ENCODE peak calls at places on chromosomes 5 and 9, in eight cellular contexts. S is GM06990, F is heart left ventricle, V is SK-N-SH, E is transverse colon, C is H1, P is spleen, D is PC-3. L is an unnamed sample.

GRCh38 chr5:53422539-53422938 is 57.9 kb upstream of the FST start:
- DNase-seq in S (no peak), F (no peak), V (no peak), E (no peak), C (no peak), P (no peak), D (peak; percentile 53), L (peak; percentile 83)

GRCh38 chr9:18493361-18494015 is 19.5 kb downstream of the ADAMTSL1 start:
- DNase-seq in S (no peak), F (no peak), V (peak; percentile 26), E (no peak), C (no peak), P (no peak), D (peak; percentile 86), L (peak; percentile 11)

GRCh38 chr9:131633491-131634031 is 88.2 kb downstream of the PRRT1B start:
- DNase-seq in S (no peak), F (no peak), V (no peak), E (no peak), C (no peak), P (no peak), D (no peak), L (no peak)

GRCh38 chr5:131279209-131279608 is 15.4 kb downstream of the CDC42SE2 start:
- DNase-seq in S (peak; percentile 62), F (no peak), V (no peak), E (no peak), C (no peak), P (no peak), D (no peak), L (no peak)

GRCh38 chr5:101278011-101278687 is 375.1 kb upstream of the ST8SIA4 start:
- DNase-seq in S (no peak), F (no peak), V (no peak), E (no peak), C (no peak), P (no peak), D (peak; percentile 71), L (no peak)

GRCh38 chr9:127536499-127536898 is 75.6 kb upstream of the STXBP1 start:
- DNase-seq in S (no peak), F (no peak), V (no peak), E (no peak), C (no peak), P (no peak), D (no peak), L (no peak)

GRCh38 chr5:86757824-86758223 is 140.1 kb downstream of the COX7C start:
- DNase-seq in S (no peak), F (no peak), V (no peak), E (no peak), C (no peak), P (no peak), D (peak; percentile 75), L (no peak)

GRCh38 chr5:10418654-10419345 is 22.9 kb upstream of the ROPN1L start:
- DNase-seq in S (no peak), F (no peak), V (no peak), E (no peak), C (no peak), P (no peak), D (no peak), L (no peak)

GRCh38 chr9:116155700-116156045 is 2.1 kb downstream of the PAPPA start:
- DNase-seq in S (no peak), F (no peak), V (peak; percentile 38), E (no peak), C (no peak), P (no peak), D (no peak), L (no peak)

GRCh38 chr5:14413331-14413750 is 168.3 kb upstream of the OTULINL start:
- DNase-seq in S (no peak), F (no peak), V (no peak), E (no peak), C (no peak), P (no peak), D (no peak), L (peak; percentile 56)

GRCh38 chr5:30937070-30937469 is 256.4 kb upstream of the CDH6 start:
- DNase-seq in S (no peak), F (no peak), V (no peak), E (no peak), C (no peak), P (no peak), D (no peak), L (no peak)

GRCh38 chr9:98702835-98703385 is 5.8 kb downstream of the GABBR2 start:
- DNase-seq in S (no peak), F (no peak), V (no peak), E (no peak), C (no peak), P (no peak), D (no peak), L (no peak)
- H3K27me3 ChIP-seq in S (no peaks in the 10 kb centered on the region), F (peaks cover 82% of the 10 kb centered on the region), V (peaks cover 53% of the 10 kb centered on the region), E (peaks cover 69% of the 10 kb centered on the region), C (peaks cover 29% of the 10 kb centered on the region), P (peaks cover 7% of the 10 kb centered on the region), D (peaks cover 20% of the 10 kb centered on the region), L (peaks cover 23% of the 10 kb centered on the region)

GRCh38 chr5:74865799-74866652 is at the start of gene FAM169A:
- DNase-seq in S (peak; percentile 42), F (peak; percentile 61), V (peak; percentile 87), E (peak; percentile 51), C (no peak), P (peak; percentile 87), D (peak; percentile 54), L (no peak)
- TF ChIP-seq CTCF in S (no peak), F (no peak), V (no peak), E (no peak), C (no peak), P (no peak), D (no peak), L (no peak)

GRCh38 chr9:129702563-129702962 is 37.1 kb downstream of the PRRX2 start:
- DNase-seq in S (no peak), F (no peak), V (no peak), E (peak; percentile 85), C (no peak), P (no peak), D (peak; percentile 26), L (no peak)

GRCh38 chr9:129701549-129701948 is 36.1 kb downstream of the PRRX2 start:
- DNase-seq in S (no peak), F (no peak), V (no peak), E (no peak), C (no peak), P (no peak), D (no peak), L (no peak)

GRCh38 chr9:129703121-129703520 is 37.7 kb downstream of the PRRX2 start:
- DNase-seq in S (no peak), F (no peak), V (no peak), E (no peak), C (no peak), P (no peak), D (no peak), L (no peak)

GRCh38 chr9:129703667-129704355 is 38.4 kb downstream of the PRRX2 start:
- DNase-seq in S (no peak), F (no peak), V (no peak), E (peak; percentile 30), C (no peak), P (no peak), D (no peak), L (no peak)

DNA sequence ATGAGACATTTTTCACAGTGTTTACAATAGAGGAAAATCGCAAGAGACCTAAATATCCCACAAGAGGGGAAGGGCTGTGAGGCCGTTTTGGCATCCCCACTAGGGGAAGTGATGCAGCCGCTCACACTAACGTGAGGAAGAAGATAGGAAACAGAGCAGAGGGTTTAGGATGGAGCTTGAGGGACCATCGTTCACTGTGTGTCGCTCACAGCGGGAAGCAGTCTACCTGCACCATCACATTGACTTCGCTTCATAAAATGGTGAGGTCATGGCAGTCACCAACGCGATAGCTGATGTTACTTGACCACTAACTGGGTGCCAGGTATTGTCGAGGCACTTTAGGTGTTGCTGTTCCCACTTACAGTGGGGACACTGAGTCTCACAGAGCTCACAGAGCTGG is 35.6 kb downstream of the PRRX2 start:
- DNase-seq in S (no peak), F (no peak), V (no peak), E (no peak), C (no peak), P (no peak), D (no peak), L (no peak)
- H3K27me3 ChIP-seq in S (peaks cover 1% of the 10 kb centered on the region), F (peaks cover 16% of the 10 kb centered on the region), V (no peaks in the 10 kb centered on the region), E (peaks cover 35% of the 10 kb centered on the region), C (peaks cover 14% of the 10 kb centered on the region), P (peaks cover 3% of the 10 kb centered on the region), D (no peaks in the 10 kb centered on the region), L (peaks cover 2% of the 10 kb centered on the region)

DNA sequence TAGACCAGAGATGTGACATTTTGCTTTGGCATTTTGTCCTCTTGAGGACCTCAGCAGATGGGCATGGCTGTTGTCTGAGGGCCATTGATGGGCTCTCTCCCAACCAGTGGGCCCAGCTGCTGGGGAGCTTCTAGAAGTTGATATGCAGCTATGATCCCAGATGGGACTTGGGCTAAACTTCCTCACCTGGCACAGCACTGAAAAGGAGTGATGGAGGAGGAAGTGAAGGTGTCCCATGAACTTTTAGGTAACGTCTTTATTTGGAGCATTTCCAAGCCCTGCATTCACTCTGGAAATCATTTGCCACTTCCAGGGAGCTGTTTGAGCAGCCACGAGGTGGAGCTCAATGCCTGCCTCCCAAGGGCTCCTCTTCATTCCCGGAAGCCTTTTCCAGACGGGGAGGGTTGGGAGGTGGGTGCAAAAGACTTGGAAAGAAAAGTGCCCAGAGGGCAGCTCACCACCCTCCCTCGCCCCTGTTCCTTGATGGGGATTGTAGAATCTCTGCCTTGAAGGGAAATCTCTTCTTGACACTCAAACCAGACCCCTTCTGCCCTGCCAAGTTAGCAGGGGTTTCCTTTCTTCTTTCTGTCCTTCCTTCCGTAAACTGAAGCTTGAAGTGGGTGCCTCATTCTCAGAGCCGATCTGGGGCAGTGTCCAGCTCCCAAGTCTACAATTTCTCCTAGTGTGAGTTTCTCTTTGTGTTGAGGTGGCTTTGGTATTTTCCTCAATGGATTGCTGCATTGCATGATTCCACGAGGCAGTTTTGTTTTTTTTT is 18.1 kb upstream of the NEUROG1 start:
- DNase-seq in S (no peak), F (no peak), V (no peak), E (peak; percentile 52), C (no peak), P (peak; percentile 42), D (peak; percentile 63), L (peak; percentile 21)
- TF ChIP-seq CTCF in S (no peak), F (no peak), V (peak; percentile 46), E (peak; percentile 18), C (peak; percentile 77), P (no peak), D (peak; percentile 58), L (peak; percentile 63)

DNA sequence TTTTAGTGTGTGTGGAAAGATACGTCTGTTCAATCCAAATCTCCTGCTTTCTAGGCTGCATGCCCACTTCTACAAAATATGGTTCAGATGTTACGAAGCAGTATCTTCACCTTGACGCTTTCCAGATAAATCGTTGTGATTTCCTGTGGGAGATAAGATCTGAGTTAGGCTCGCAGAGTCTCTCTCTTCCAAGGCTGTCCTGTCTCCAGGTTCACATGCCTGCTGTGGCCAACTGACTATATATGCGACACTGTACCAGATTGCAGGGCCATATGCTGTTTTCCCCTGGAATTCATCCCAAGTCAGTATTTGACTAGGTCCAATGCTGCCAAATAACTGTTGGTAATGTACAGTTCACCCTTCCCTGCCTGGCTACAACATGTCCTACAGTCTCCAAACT is 47.9 kb downstream of the TMEM252 start:
- DNase-seq in S (no peak), F (no peak), V (no peak), E (no peak), C (no peak), P (no peak), D (no peak), L (no peak)
- H3K27me3 ChIP-seq in S (peaks cover 2% of the 10 kb centered on the region), F (no peaks in the 10 kb centered on the region), V (no peaks in the 10 kb centered on the region), E (no peaks in the 10 kb centered on the region), C (peaks cover 8% of the 10 kb centered on the region), P (no peaks in the 10 kb centered on the region), D (no peaks in the 10 kb centered on the region), L (no peaks in the 10 kb centered on the region)